ENCODE peak calls at places on chromosomes 16 and 17, in four cellular contexts. G is type B pancreatic cell; S is activated effector memory CD4-positive, alpha-beta T cell treated with Interleukin-2 at 50 U/mL for 16 hours; N is cardiac fibroblast. O is an unnamed sample.

GRCh38 chr17:9236286-9237052 is 215.2 kb downstream of the NTN1 start:
- DNase-seq in G (no peak), S (no peak), N (no peak), O (no peak)

GRCh38 chr17:44970136-44970737 is 2.1 kb upstream of the C1QL1 start:
- DNase-seq in G (no peak), N (no peak), S (no peak), O (no peak)

GRCh38 chr17:78000351-78000750 is 41.8 kb downstream of the TNRC6C start:
- DNase-seq in G (no peak), N (peak), S (no peak), O (no peak)

GRCh38 chr16:1877804-1878203 is 5.8 kb upstream of the MEIOB start:
- DNase-seq in N (no peak), S (no peak), G (no peak), O (no peak)

GRCh38 chr17:8997994-8998628 is 23.2 kb upstream of the NTN1 start:
- DNase-seq in G (no peak), N (peak), S (peak), O (peak)

GRCh38 chr17:56635640-56636039 is 42.1 kb downstream of the NOG start:
- DNase-seq in S (no peak), G (no peak), N (no peak), O (no peak)

GRCh38 chr16:13036600-13036999 is 135.2 kb downstream of the SHISA9 start:
- DNase-seq in N (peak), G (no peak), S (no peak), O (peak)

GRCh38 chr17:58587713-58588117 is 73.3 kb upstream of the MTMR4 start:
- DNase-seq in G (no peak), N (peak), S (peak), O (peak)

GRCh38 chr17:65388911-65389310 is 172.5 kb downstream of the AXIN2 start:
- DNase-seq in S (no peak), G (no peak), N (no peak), O (no peak)

GRCh38 chr16:64445649-64446048 is 676.2 kb downstream of the CDH11 start:
- DNase-seq in G (no peak), S (no peak), N (no peak), O (no peak)

GRCh38 chr16:63146251-63146650 is 1110.0 kb upstream of the CDH8 start:
- DNase-seq in N (no peak), S (no peak), G (no peak), O (no peak)

GRCh38 chr17:57597531-57598453 is 147.3 kb downstream of the CCDC182 start:
- DNase-seq in S (no peak), G (no peak), N (peak), O (peak)

GRCh38 chr17:14792751-14793150 is 472.4 kb downstream of the PMP22 start:
- DNase-seq in G (no peak), S (no peak), N (no peak), O (no peak)

GRCh38 chr17:28253663-28254062 is 65.3 kb upstream of the TMEM97 start:
- DNase-seq in N (no peak), S (no peak), G (no peak), O (no peak)

GRCh38 chr16:19735074-19735867 is 17.2 kb downstream of the IQCK start:
- DNase-seq in S (no peak), N (no peak), G (no peak), O (no peak)

GRCh38 chr17:37770631-37771518 is 26.0 kb upstream of the HNF1B start:
- DNase-seq in G (no peak), N (peak), S (no peak), O (peak)

GRCh38 chr17:77834170-77835115 is 124.1 kb upstream of the TNRC6C start:
- DNase-seq in G (no peak), S (peak), N (peak), O (peak)

GRCh38 chr17:48068491-48068961 is 20.4 kb downstream of the NFE2L1 start:
- DNase-seq in G (no peak), S (no peak), N (peak), O (no peak)

GRCh38 chr17:35498429-35499178 is 38.9 kb downstream of the SLFN12L start:
- DNase-seq in S (no peak), N (no peak), G (no peak), O (no peak)

GRCh38 chr16:52467753-52468152 is 79.2 kb downstream of the TOX3 start:
- DNase-seq in S (no peak), G (no peak), N (no peak), O (no peak)

GRCh38 chr16:51636913-51637743 is 486.1 kb upstream of the SALL1 start:
- DNase-seq in N (no peak), S (no peak), G (no peak), O (no peak)

O was measured in NCI-H460.